ENCODE peak calls at places on chromosomes 4 and X, in ten cellular contexts. One of them, this sample, is unnamed.

GRCh38 chr4:165621983-165622382 is 243.2 kb downstream of the CPE start:
- DNase-seq in cardiac muscle cell: no peak
- DNase-seq in fibroblast of lung: no peak
- DNase-seq in neural progenitor cell: no peak
- DNase-seq in astrocyte of the spinal cord: no peak
- DNase-seq in ovary: no peak
- DNase-seq in tibial nerve: no peak
- DNase-seq in fibroblast of the aortic adventitia: peak
- DNase-seq in upper lobe of right lung: no peak
- DNase-seq in uterus: no peak
- DNase-seq in this sample: no peak

GRCh38 chr4:8070751-8071718 is 87.6 kb downstream of the ABLIM2 start:
- DNase-seq in ovary: no peak
- DNase-seq in fibroblast of the aortic adventitia: no peak
- DNase-seq in astrocyte of the spinal cord: no peak
- DNase-seq in uterus: no peak
- DNase-seq in fibroblast of lung: no peak
- DNase-seq in cardiac muscle cell: peak
- DNase-seq in upper lobe of right lung: no peak
- DNase-seq in tibial nerve: no peak
- DNase-seq in neural progenitor cell: peak
- DNase-seq in this sample: no peak

GRCh38 chr4:139841464-139842195 is 176.0 kb downstream of the MGST2 start:
- DNase-seq in fibroblast of lung: no peak
- DNase-seq in tibial nerve: no peak
- DNase-seq in cardiac muscle cell: peak
- DNase-seq in ovary: no peak
- DNase-seq in uterus: no peak
- DNase-seq in astrocyte of the spinal cord: no peak
- DNase-seq in upper lobe of right lung: no peak
- DNase-seq in neural progenitor cell: peak
- DNase-seq in fibroblast of the aortic adventitia: no peak
- DNase-seq in this sample: peak

GRCh38 chr4:4859010-4859798 is at the start of gene MSX1:
- DNase-seq in fibroblast of the aortic adventitia: peak
- DNase-seq in ovary: peak
- DNase-seq in cardiac muscle cell: peak
- DNase-seq in neural progenitor cell: peak
- DNase-seq in astrocyte of the spinal cord: peak
- DNase-seq in uterus: peak
- DNase-seq in upper lobe of right lung: peak
- DNase-seq in fibroblast of lung: peak
- DNase-seq in tibial nerve: peak
- DNase-seq in this sample: peak

GRCh38 chr4:87839309-87839946 is 6.7 kb downstream of the MEPE start:
- DNase-seq in neural progenitor cell: peak
- DNase-seq in uterus: no peak
- DNase-seq in upper lobe of right lung: no peak
- DNase-seq in cardiac muscle cell: peak
- DNase-seq in ovary: no peak
- DNase-seq in fibroblast of lung: peak
- DNase-seq in astrocyte of the spinal cord: peak
- DNase-seq in tibial nerve: peak
- DNase-seq in fibroblast of the aortic adventitia: peak
- DNase-seq in this sample: no peak

GRCh38 chr4:146072381-146072780 is 103.1 kb upstream of the LSM6 start:
- DNase-seq in cardiac muscle cell: no peak
- DNase-seq in neural progenitor cell: no peak
- DNase-seq in ovary: no peak
- DNase-seq in fibroblast of the aortic adventitia: peak
- DNase-seq in astrocyte of the spinal cord: no peak
- DNase-seq in uterus: no peak
- DNase-seq in upper lobe of right lung: no peak
- DNase-seq in fibroblast of lung: peak
- DNase-seq in tibial nerve: no peak
- DNase-seq in this sample: no peak

GRCh38 chr4:113750315-113750714 is 11.2 kb downstream of the CAMK2D start:
- DNase-seq in astrocyte of the spinal cord: no peak
- DNase-seq in uterus: no peak
- DNase-seq in fibroblast of lung: no peak
- DNase-seq in ovary: no peak
- DNase-seq in tibial nerve: no peak
- DNase-seq in neural progenitor cell: no peak
- DNase-seq in cardiac muscle cell: no peak
- DNase-seq in fibroblast of the aortic adventitia: no peak
- DNase-seq in upper lobe of right lung: no peak
- DNase-seq in this sample: no peak

GRCh38 chr4:8200302-8200975 is 1.3 kb downstream of the SH3TC1 start:
- DNase-seq in tibial nerve: peak
- DNase-seq in uterus: no peak
- DNase-seq in astrocyte of the spinal cord: no peak
- DNase-seq in fibroblast of lung: peak
- DNase-seq in neural progenitor cell: peak
- DNase-seq in cardiac muscle cell: no peak
- DNase-seq in ovary: no peak
- DNase-seq in fibroblast of the aortic adventitia: no peak
- DNase-seq in upper lobe of right lung: peak
- DNase-seq in this sample: no peak

DNA sequence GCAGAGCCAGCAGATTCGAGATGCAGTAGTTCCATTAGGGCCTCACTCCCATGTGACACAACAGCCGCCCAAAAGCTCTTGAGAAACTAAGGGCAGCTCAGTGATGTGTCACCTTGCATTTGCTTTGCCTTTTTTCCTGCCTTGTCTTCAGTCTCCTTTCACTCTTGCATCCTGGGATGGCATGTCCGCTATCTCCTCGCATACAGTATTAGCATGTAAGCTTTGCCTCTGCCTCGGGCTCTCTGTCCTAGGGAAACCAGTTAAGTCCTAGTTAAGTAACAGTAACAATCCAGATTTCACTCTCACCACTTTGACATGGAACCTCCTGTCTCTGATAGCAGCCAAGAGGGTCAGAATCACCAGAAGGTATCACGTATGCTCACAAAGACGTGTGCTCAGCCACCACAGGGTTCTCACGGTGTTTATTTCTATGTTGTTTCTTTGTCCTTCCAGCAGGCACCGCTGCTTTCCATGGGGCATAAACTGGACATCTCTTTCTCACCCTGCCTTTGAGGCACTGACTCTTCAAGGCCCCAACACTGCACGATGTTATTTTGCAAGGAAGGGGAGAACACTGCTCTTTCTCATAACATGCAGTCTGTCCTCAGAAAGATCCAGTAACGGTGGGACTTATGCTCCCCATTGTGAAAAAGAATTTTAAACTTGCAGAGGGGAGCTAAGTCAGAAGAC is 26.7 kb upstream of the SORBS2 start:
- DNase-seq in neural progenitor cell: no peak
- DNase-seq in tibial nerve: no peak
- DNase-seq in uterus: no peak
- DNase-seq in astrocyte of the spinal cord: no peak
- DNase-seq in ovary: no peak
- DNase-seq in fibroblast of lung: no peak
- DNase-seq in upper lobe of right lung: no peak
- DNase-seq in fibroblast of the aortic adventitia: peak
- DNase-seq in cardiac muscle cell: no peak
- DNase-seq in this sample: no peak
- TF ChIP-seq CTCF in neural progenitor cell: no peak
- TF ChIP-seq CTCF in tibial nerve: no peak
- TF ChIP-seq CTCF in uterus: no peak
- TF ChIP-seq CTCF in astrocyte of the spinal cord: no peak
- TF ChIP-seq CTCF in ovary: no peak
- TF ChIP-seq CTCF in fibroblast of lung: no peak
- TF ChIP-seq CTCF in upper lobe of right lung: no peak
- TF ChIP-seq CTCF in fibroblast of the aortic adventitia: no peak
- TF ChIP-seq CTCF in cardiac muscle cell: no peak
- TF ChIP-seq CTCF in this sample: no peak

GRCh38 chr4:80386281-80386886 is 50.9 kb downstream of the CFAP299 start:
- DNase-seq in fibroblast of lung: no peak
- DNase-seq in neural progenitor cell: no peak
- DNase-seq in cardiac muscle cell: no peak
- DNase-seq in astrocyte of the spinal cord: no peak
- DNase-seq in uterus: no peak
- DNase-seq in upper lobe of right lung: peak
- DNase-seq in ovary: no peak
- DNase-seq in tibial nerve: no peak
- DNase-seq in fibroblast of the aortic adventitia: no peak
- DNase-seq in this sample: no peak
- H3K4me3 ChIP-seq in fibroblast of lung: no peak
- H3K4me3 ChIP-seq in neural progenitor cell: no peak
- H3K4me3 ChIP-seq in cardiac muscle cell: no peak
- H3K4me3 ChIP-seq in astrocyte of the spinal cord: no peak
- H3K4me3 ChIP-seq in uterus: no peak
- H3K4me3 ChIP-seq in upper lobe of right lung: no peak
- H3K4me3 ChIP-seq in ovary: no peak
- H3K4me3 ChIP-seq in tibial nerve: no peak
- H3K4me3 ChIP-seq in fibroblast of the aortic adventitia: no peak
- H3K4me3 ChIP-seq in this sample: no peak

GRCh38 chrX:24498181-24498580 is 33.1 kb downstream of the PDK3 start:
- DNase-seq in ovary: no peak
- DNase-seq in cardiac muscle cell: no peak
- DNase-seq in tibial nerve: peak
- DNase-seq in fibroblast of lung: peak
- DNase-seq in upper lobe of right lung: no peak
- DNase-seq in uterus: peak
- DNase-seq in neural progenitor cell: peak
- DNase-seq in fibroblast of the aortic adventitia: peak
- DNase-seq in astrocyte of the spinal cord: peak
- DNase-seq in this sample: no peak
- TF ChIP-seq CTCF in ovary: no peak
- TF ChIP-seq CTCF in cardiac muscle cell: peak
- TF ChIP-seq CTCF in tibial nerve: no peak
- TF ChIP-seq CTCF in fibroblast of lung: peak
- TF ChIP-seq CTCF in upper lobe of right lung: no peak
- TF ChIP-seq CTCF in uterus: no peak
- TF ChIP-seq CTCF in neural progenitor cell: peak
- TF ChIP-seq CTCF in fibroblast of the aortic adventitia: peak
- TF ChIP-seq CTCF in astrocyte of the spinal cord: peak
- TF ChIP-seq CTCF in this sample: peak

GRCh38 chr4:56293121-56293520 is 94.2 kb downstream of the AASDH start:
- DNase-seq in uterus: no peak
- DNase-seq in tibial nerve: no peak
- DNase-seq in upper lobe of right lung: no peak
- DNase-seq in astrocyte of the spinal cord: no peak
- DNase-seq in fibroblast of the aortic adventitia: no peak
- DNase-seq in fibroblast of lung: no peak
- DNase-seq in neural progenitor cell: no peak
- DNase-seq in cardiac muscle cell: no peak
- DNase-seq in ovary: no peak
- DNase-seq in this sample: no peak

GRCh38 chr4:56286763-56287162 is 100.5 kb downstream of the AASDH start:
- DNase-seq in fibroblast of lung: no peak
- DNase-seq in upper lobe of right lung: no peak
- DNase-seq in neural progenitor cell: no peak
- DNase-seq in uterus: no peak
- DNase-seq in fibroblast of the aortic adventitia: no peak
- DNase-seq in ovary: no peak
- DNase-seq in astrocyte of the spinal cord: no peak
- DNase-seq in tibial nerve: no peak
- DNase-seq in cardiac muscle cell: no peak
- DNase-seq in this sample: no peak

GRCh38 chr4:56288663-56289062 is 98.6 kb downstream of the AASDH start:
- DNase-seq in ovary: no peak
- DNase-seq in neural progenitor cell: no peak
- DNase-seq in upper lobe of right lung: no peak
- DNase-seq in fibroblast of lung: no peak
- DNase-seq in astrocyte of the spinal cord: no peak
- DNase-seq in cardiac muscle cell: no peak
- DNase-seq in tibial nerve: no peak
- DNase-seq in fibroblast of the aortic adventitia: no peak
- DNase-seq in uterus: no peak
- DNase-seq in this sample: no peak

GRCh38 chr4:56289934-56290333 is 97.4 kb downstream of the AASDH start:
- DNase-seq in tibial nerve: no peak
- DNase-seq in cardiac muscle cell: peak
- DNase-seq in upper lobe of right lung: no peak
- DNase-seq in neural progenitor cell: no peak
- DNase-seq in astrocyte of the spinal cord: peak
- DNase-seq in fibroblast of the aortic adventitia: peak
- DNase-seq in uterus: no peak
- DNase-seq in ovary: no peak
- DNase-seq in fibroblast of lung: no peak
- DNase-seq in this sample: no peak
- H3K4me3 ChIP-seq in tibial nerve: no peak
- H3K4me3 ChIP-seq in cardiac muscle cell: no peak
- H3K4me3 ChIP-seq in upper lobe of right lung: no peak
- H3K4me3 ChIP-seq in neural progenitor cell: no peak
- H3K4me3 ChIP-seq in astrocyte of the spinal cord: no peak
- H3K4me3 ChIP-seq in fibroblast of the aortic adventitia: peak
- H3K4me3 ChIP-seq in uterus: no peak
- H3K4me3 ChIP-seq in ovary: no peak
- H3K4me3 ChIP-seq in fibroblast of lung: no peak
- H3K4me3 ChIP-seq in this sample: no peak

GRCh38 chr4:9765091-9765490 is 16.3 kb upstream of the DRD5 start:
- DNase-seq in upper lobe of right lung: no peak
- DNase-seq in ovary: no peak
- DNase-seq in neural progenitor cell: peak
- DNase-seq in cardiac muscle cell: peak
- DNase-seq in fibroblast of lung: peak
- DNase-seq in astrocyte of the spinal cord: no peak
- DNase-seq in fibroblast of the aortic adventitia: peak
- DNase-seq in tibial nerve: no peak
- DNase-seq in uterus: no peak
- DNase-seq in this sample: peak
- TF ChIP-seq CTCF in upper lobe of right lung: peak
- TF ChIP-seq CTCF in ovary: no peak
- TF ChIP-seq CTCF in neural progenitor cell: peak
- TF ChIP-seq CTCF in cardiac muscle cell: peak
- TF ChIP-seq CTCF in fibroblast of lung: peak
- TF ChIP-seq CTCF in astrocyte of the spinal cord: no peak
- TF ChIP-seq CTCF in fibroblast of the aortic adventitia: no peak
- TF ChIP-seq CTCF in tibial nerve: no peak
- TF ChIP-seq CTCF in uterus: no peak
- TF ChIP-seq CTCF in this sample: peak